ENCODE peak calls at places on chromosome 7, in four cellular contexts. S, D, I and P are unnamed samples.

GRCh38 chr7:110358028-110358427 is 732.9 kb upstream of the LRRN3 start:
- DNase-seq in S (no peak), D (no peak), I (no peak), P (no peak)

GRCh38 chr7:51263631-51264484 is 52.8 kb downstream of the COBL start:
- DNase-seq in S (no peak), D (peak; percentile 98), I (peak; percentile 72), P (no peak)

GRCh38 chr7:148472406-148472805 is 118.2 kb upstream of the C7orf33 start:
- DNase-seq in S (no peak), D (no peak), I (no peak), P (no peak)

GRCh38 chr7:98369726-98370125 is 31.2 kb downstream of the BAIAP2L1 start:
- DNase-seq in S (no peak), D (no peak), I (no peak), P (no peak)

GRCh38 chr7:945556-946255 is 8.8 kb downstream of the ADAP1 start:
- DNase-seq in S (peak; percentile 78), D (peak; percentile 85), I (peak; percentile 96), P (peak; percentile 58)

GRCh38 chr7:17239683-17240521 is 58.5 kb upstream of the AHR start:
- DNase-seq in S (no peak), D (peak; percentile 50), I (no peak), P (no peak)

GRCh38 chr7:19143930-19144574 is 1.2 kb downstream of the FERD3L start:
- DNase-seq in S (no peak), D (no peak), I (no peak), P (no peak)

GRCh38 chr7:82131224-82131623 is 312.4 kb downstream of the CACNA2D1 start:
- DNase-seq in S (no peak), D (no peak), I (no peak), P (no peak)

GRCh38 chr7:725223-726005 is 1.1 kb upstream of the DNAAF5 start:
- DNase-seq in S (no peak), D (peak; percentile 76), I (no peak), P (no peak)

GRCh38 chr7:133253522-133253882 is 624 bp downstream of the EXOC4 start:
- DNase-seq in S (no peak), D (peak; percentile 25), I (peak; percentile 13), P (no peak)

GRCh38 chr7:76086070-76086469 is 38.2 kb downstream of the MDH2 start:
- DNase-seq in S (no peak), D (no peak), I (no peak), P (no peak)

GRCh38 chr7:8286118-8286517 is 24.2 kb upstream of the ICA1 start:
- DNase-seq in S (no peak), D (no peak), I (no peak), P (no peak)
- H3K4me1 ChIP-seq in S (peaks cover 2% of the 10 kb centered on the region), D (no peaks in the 10 kb centered on the region), I (no peaks in the 10 kb centered on the region), P (no peaks in the 10 kb centered on the region)

DNA sequence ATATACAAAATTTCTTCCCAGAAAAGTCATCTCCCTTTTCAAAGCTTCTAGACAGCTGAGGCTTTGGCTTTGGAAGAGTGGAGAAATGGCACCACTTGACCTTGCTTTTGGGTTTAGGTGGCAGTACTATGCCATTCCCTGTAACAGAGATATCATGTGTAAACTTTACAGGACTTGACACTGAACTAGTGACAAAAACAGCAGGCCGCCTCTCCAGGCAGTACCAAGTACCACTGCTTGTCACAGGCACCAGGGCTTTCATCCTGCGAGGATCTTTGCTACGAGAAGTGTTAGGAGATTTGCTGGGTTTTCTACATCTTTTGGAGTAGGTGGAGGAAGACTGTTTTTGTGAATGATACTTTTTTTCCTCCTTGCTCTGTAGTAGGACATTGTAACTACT is 32.6 kb upstream of the ANLN start:
- DNase-seq in S (no peak), D (no peak), I (no peak), P (no peak)
- H3K9me3 ChIP-seq in S (no peaks in the 10 kb centered on the region), D (no peaks in the 10 kb centered on the region), I (no peaks in the 10 kb centered on the region), P (no peaks in the 10 kb centered on the region)

DNA sequence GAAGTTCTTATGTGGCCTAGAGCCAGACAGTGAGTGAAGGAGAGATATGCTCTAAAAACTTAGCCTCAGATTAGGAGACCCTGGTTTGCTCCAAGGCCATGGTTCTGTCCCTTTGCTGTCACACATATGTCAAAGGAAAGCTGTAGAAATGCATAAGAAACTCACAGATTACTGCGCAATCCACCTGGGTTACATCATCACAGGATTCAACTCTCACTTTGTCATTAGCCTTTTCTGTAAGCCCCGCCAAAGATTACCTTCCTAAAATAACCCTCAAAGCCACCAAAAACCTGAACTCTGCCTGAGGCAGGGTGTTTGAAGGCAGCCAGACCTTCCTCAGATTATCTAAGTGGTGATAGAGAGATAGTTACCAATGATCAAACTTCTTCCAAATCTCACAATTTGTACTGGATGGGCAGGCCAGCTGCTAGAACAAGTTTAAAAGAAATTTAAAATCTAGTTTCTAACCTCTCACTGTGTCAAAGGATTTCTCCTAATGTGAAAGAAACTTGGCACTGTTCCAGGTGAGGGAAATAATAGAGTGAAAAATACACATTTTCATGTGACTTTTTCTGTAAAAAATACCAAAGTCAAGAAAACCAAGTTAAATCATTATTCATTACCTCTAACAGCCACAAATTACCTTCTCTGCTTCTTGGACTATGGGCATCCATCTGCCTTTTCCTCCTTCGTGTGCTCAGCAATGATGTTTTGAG is 567.2 kb downstream of the SUGCT start:
- DNase-seq in S (no peak), D (peak; percentile 33), I (no peak), P (no peak)
- H3K4me1 ChIP-seq in S (no peaks in the 10 kb centered on the region), D (peaks cover 11% of the 10 kb centered on the region), I (no peaks in the 10 kb centered on the region), P (peaks cover 12% of the 10 kb centered on the region)

GRCh38 chr7:135509589-135509838 is 388 bp downstream of the CNOT4 start:
- DNase-seq in S (no peak), D (no peak), I (no peak), P (no peak)
- H3K9me3 ChIP-seq in S (no peaks in the 10 kb centered on the region), D (no peaks in the 10 kb centered on the region), I (no peaks in the 10 kb centered on the region), P (no peaks in the 10 kb centered on the region)